ENCODE peak calls at places on chromosomes 11 and 22, in nine cellular contexts. N, K, G, M, Z, H, F, O and L are unnamed samples.

GRCh38 chr22:46242023-46242422 is 8.1 kb downstream of the CDPF1 start:
- DNase-seq in N (no peak), K (no peak), G (no peak), M (no peak), Z (no peak), H (no peak), F (no peak), O (no peak), L (no peak)

GRCh38 chr11:71433648-71434450 is 14.3 kb downstream of the DHCR7 start:
- DNase-seq in N (peak), K (no peak), G (peak), M (peak), Z (no peak), H (peak), F (peak), O (peak), L (no peak)

GRCh38 chr22:39502789-39503464 is 837 bp downstream of the MIEF1 start:
- DNase-seq in N (no peak), K (no peak), G (no peak), M (no peak), Z (no peak), H (no peak), F (no peak), O (no peak), L (no peak)

GRCh38 chr11:57515332-57516060 is at the start of gene SLC43A1:
- DNase-seq in N (peak), K (no peak), G (peak), M (no peak), Z (peak), H (peak), F (peak), O (peak), L (peak)

GRCh38 chr11:10725114-10725906 is 25.7 kb upstream of the CTR9 start:
- DNase-seq in N (no peak), K (no peak), G (no peak), M (no peak), Z (no peak), H (peak), F (no peak), O (no peak), L (no peak)

GRCh38 chr11:43868852-43869567 is 11.6 kb upstream of the ALKBH3 start:
- DNase-seq in N (no peak), K (peak), G (no peak), M (no peak), Z (no peak), H (peak), F (no peak), O (peak), L (no peak)

GRCh38 chr11:72243567-72244316 is at the start of gene PHOX2A:
- DNase-seq in N (no peak), K (no peak), G (no peak), M (no peak), Z (no peak), H (no peak), F (no peak), O (no peak), L (no peak)

GRCh38 chr11:32426192-32426591 is 9.1 kb downstream of the WT1 start:
- DNase-seq in N (peak), K (no peak), G (no peak), M (no peak), Z (no peak), H (no peak), F (no peak), O (no peak), L (no peak)

GRCh38 chr22:38873469-38874411 is 1.7 kb upstream of the CBX6 start:
- DNase-seq in N (no peak), K (no peak), G (peak), M (no peak), Z (no peak), H (peak), F (no peak), O (no peak), L (peak)

GRCh38 chr22:46762238-46763050 is at the start of gene TBC1D22A:
- DNase-seq in N (peak), K (peak), G (peak), M (peak), Z (peak), H (peak), F (peak), O (peak), L (peak)

GRCh38 chr11:77182542-77183420 is 54.7 kb downstream of the MYO7A start:
- DNase-seq in N (no peak), K (no peak), G (no peak), M (no peak), Z (no peak), H (no peak), F (no peak), O (no peak), L (no peak)

GRCh38 chr11:133900176-133901105 is 55.1 kb upstream of the SPATA19 start:
- DNase-seq in N (no peak), K (no peak), G (peak), M (peak), Z (no peak), H (no peak), F (no peak), O (no peak), L (no peak)

DNA sequence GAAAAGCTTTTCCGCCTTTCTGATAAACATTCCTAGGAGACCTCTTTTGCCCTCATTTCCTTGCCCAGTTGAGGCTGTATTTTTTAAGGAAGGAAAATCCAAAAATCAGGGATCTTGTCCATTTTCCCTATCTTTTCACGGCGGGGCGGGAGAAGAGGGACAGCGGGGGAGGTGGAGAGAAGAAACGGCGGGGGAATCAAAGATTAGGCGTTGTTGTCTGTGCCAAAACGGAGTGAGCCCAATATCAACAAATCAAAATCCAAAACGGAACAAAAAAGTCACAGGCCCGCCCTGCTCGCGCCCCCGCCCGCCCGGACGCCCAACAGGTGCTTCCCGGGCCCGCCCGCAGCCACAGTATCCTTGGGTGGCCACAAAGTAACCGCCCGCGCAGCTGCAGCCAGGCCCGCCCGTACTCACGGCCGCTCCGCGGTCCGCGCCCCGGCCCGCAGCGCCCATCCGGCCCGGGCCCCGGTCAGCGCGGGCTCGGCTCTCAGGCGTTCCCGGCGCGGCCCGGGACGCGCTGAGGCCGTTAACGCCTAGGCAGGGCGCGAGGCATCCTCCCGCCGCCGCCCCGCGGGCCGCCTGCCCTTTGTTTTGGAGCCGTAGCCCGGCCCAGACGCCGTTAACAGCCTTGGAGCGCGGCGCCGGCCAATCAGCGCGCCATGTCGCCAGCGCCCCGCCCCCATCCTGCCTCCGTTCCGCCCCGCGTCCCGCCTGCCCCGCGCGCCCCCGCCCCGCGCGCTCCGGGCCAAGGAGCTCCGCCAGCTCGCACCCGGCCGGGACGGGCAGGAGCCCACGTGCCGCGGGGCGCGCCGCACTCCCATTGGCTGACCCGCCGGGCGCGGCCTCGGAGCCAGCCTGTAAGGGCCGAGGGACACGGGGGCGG is at the start of gene YPEL1:
- DNase-seq in N (peak), K (peak), G (peak), M (peak), Z (peak), H (peak), F (peak), O (peak), L (peak)
- TF ChIP-seq CTCF in N (no peak), K (no peak), G (no peak), M (no peak), Z (peak), H (no peak), F (no peak), O (no peak), L (no peak)

DNA sequence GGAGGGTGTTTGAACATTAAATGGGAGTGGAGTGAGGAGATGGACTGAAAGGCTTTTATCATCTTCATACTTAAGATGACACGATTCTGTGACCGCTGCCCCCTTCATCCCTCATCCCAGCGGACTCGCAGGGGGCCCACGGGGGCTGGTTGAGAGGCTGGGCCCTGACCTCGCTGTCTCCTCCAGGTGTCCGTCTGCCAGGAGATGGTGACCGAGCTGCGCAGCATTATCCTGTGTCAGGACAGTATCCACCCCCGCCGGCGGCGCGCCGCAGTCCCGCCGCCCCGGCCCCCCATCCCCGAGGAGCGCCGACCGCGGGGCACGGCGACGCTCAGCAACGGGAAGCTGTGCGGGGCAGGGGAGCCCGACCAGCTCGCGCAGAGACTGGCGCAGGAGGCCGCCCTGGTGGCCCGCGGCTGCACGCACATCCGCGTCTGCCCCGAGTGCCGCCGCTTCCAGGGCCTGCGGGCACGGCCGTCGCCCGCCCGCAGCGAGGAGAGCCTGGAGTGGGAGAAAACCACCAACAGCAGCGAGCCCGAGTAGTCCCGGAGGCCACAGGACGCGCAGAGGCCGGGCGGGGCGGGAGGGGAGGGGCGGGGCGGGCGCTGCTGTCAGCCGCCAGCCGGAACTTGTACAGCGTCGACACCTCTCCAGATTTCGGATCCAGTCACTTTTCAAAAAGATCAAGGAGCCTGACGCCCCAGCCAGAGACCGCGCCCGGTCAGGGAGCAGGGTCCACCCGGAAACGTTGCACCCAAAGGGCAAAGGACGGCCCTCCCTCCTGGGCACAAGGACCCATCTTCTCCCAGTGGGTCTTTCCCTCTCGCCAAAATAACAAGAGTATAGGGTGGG is 38.0 kb upstream of the TBCEL start:
- DNase-seq in N (peak), K (peak), G (peak), M (no peak), Z (no peak), H (peak), F (peak), O (peak), L (no peak)
- TF ChIP-seq EP300 in N (no peak), K (no peak), G (no peak), M (no peak), Z (no peak), H (no peak), F (no peak), O (no peak), L (no peak)

GRCh38 chr11:60767388-60767811 is 10.7 kb downstream of the MS4A15 start:
- DNase-seq in N (no peak), K (peak), G (no peak), M (no peak), Z (no peak), H (peak), F (no peak), O (no peak), L (no peak)
- TF ChIP-seq CTCF in N (no peak), K (peak), G (no peak), M (peak), Z (no peak), H (peak), F (peak), O (peak), L (no peak)

GRCh38 chr22:42905217-42905616 is 48.1 kb upstream of the ARFGAP3 start:
- DNase-seq in N (no peak), K (no peak), G (peak), M (no peak), Z (no peak), H (no peak), F (no peak), O (no peak), L (no peak)

GRCh38 chr22:42905702-42906183 is 48.7 kb upstream of the ARFGAP3 start:
- DNase-seq in N (peak), K (no peak), G (peak), M (no peak), Z (no peak), H (no peak), F (peak), O (no peak), L (no peak)

GRCh38 chr22:42901790-42902508 is 44.9 kb upstream of the ARFGAP3 start:
- DNase-seq in N (no peak), K (no peak), G (no peak), M (no peak), Z (no peak), H (no peak), F (no peak), O (no peak), L (no peak)

GRCh38 chr22:42904049-42904448 is 47.0 kb upstream of the ARFGAP3 start:
- DNase-seq in N (no peak), K (no peak), G (no peak), M (no peak), Z (no peak), H (no peak), F (no peak), O (no peak), L (no peak)

DNA sequence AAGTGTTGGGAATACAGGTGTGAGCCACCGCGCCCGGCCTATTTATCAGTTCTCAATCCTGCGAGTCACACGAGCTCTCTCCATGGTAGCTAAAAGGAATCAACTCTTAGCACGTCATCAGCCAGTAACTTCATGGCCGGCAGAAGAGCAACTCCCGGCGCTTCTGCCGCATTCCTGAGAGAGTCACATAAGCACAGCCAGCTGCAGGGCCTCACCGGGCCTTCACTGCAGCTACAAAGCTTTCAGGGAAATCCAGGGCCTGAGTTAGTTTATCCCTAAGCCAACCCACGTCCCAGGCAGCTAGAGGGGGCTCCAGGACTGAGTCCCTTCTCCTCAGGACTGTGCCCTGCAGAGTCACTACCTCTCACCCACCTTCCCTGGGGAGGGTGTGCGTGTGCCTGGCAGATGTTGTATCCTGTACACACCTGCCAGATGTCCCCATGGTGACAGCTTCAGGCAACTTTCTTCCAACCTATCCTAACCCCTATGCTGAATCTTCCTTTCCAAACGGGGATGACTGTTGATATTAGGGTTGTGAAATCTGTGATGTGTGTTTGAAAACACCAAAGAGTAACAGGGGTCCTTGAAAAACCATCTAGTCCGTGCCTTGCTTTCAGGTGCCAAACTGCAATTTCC is 45.9 kb upstream of the ARFGAP3 start:
- DNase-seq in N (peak), K (no peak), G (no peak), M (no peak), Z (no peak), H (no peak), F (peak), O (no peak), L (no peak)
- TF ChIP-seq EP300 in N (no peak), K (no peak), G (no peak), M (no peak), Z (no peak), H (no peak), F (no peak), O (no peak), L (no peak)

DNA sequence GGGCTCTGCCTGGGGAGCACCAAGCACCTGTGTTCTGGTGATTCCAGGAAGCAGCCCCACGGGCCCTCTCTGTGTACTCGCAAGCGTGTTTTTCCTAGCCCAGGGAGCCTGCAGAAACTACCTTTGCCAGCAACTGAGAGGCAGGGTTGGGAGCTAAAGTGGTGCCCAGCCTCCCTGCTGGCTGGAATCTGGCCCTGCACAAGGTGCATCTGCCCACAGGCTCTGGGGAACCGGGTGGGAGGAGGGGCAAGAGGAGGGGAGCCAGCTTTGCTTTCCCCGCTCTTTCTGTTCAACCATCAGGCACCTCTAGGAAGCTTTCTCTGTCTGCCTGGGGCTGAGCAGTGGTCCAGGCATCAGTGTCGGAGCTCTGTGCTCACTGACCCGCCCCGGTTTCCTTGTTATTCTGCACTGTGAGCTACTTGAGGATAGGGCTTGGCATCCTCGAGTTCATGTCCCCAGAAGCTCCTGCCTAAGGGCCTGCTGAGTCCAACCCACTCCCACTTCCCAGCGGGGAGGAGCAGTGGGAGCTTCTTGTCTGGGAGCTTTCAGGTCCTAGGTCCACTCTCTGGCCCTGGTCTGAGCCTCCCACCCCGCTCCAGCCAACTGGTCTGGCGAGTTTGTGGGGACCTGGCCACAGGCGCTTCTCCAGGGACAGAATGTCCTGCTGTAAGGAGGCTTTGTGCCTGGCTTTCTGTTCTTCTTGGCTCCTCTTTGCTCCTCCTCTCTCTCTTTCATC is 14.9 kb downstream of the DAGLA start:
- DNase-seq in N (peak), K (no peak), G (peak), M (peak), Z (peak), H (no peak), F (peak), O (peak), L (no peak)
- TF ChIP-seq CTCF in N (no peak), K (no peak), G (no peak), M (no peak), Z (no peak), H (no peak), F (peak), O (peak), L (no peak)

DNA sequence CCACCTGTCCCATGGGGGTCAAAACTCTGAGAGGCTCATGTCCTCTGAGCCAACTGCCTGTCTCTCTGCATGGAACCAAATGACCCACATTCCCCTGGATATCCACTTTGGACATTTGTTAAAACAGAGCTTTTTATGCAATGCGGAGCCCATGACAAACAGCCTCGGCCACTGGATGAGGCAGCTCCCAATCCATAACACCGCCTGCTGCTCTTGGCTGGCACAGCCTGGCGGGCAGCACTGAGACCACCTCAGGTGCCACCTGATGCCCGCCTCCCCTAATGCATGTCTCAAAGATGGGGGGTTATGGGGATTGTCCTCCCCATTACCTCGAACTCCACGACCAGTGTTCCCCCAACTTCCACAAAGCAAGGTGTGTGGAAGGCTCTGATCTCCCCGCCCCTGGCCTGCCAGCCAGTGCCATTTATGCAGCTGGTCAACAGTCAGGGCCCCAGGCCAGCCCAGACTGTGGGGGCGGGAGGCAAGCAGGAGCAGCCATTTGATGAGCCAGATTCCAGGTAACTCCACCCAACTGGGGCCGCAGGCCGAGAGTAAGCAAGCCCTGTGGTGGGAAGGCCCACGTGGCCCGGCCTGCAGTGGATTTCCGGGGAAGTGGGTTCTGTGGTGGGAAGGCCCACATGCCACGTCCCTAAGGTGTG is 84.2 kb downstream of the PHF21B start:
- DNase-seq in N (peak), K (no peak), G (no peak), M (no peak), Z (no peak), H (no peak), F (no peak), O (no peak), L (no peak)
- TF ChIP-seq EP300 in N (no peak), K (no peak), G (no peak), M (no peak), Z (no peak), H (no peak), F (no peak), O (no peak), L (no peak)

GRCh38 chr11:12577746-12578644 is 96.2 kb upstream of the TEAD1 start:
- DNase-seq in N (no peak), K (peak), G (no peak), M (no peak), Z (no peak), H (peak), F (no peak), O (no peak), L (no peak)
- TF ChIP-seq CTCF in N (no peak), K (no peak), G (no peak), M (no peak), Z (no peak), H (peak), F (no peak), O (no peak), L (no peak)

GRCh38 chr11:1888811-1889526 is 2.7 kb downstream of the PRR33 start:
- DNase-seq in N (peak), K (no peak), G (peak), M (no peak), Z (peak), H (no peak), F (peak), O (no peak), L (no peak)

GRCh38 chr11:1889527-1889930 is 2.2 kb downstream of the PRR33 start:
- DNase-seq in N (peak), K (no peak), G (no peak), M (no peak), Z (no peak), H (no peak), F (no peak), O (no peak), L (no peak)

GRCh38 chr11:1889941-1890855 is 1.5 kb downstream of the PRR33 start:
- DNase-seq in N (peak), K (no peak), G (no peak), M (no peak), Z (no peak), H (no peak), F (no peak), O (no peak), L (no peak)

GRCh38 chr11:1887451-1888346 is 4.0 kb downstream of the PRR33 start:
- DNase-seq in N (peak), K (no peak), G (no peak), M (no peak), Z (no peak), H (no peak), F (no peak), O (no peak), L (no peak)

GRCh38 chr11:1888347-1888753 is 3.3 kb downstream of the PRR33 start:
- DNase-seq in N (peak), K (no peak), G (no peak), M (peak), Z (no peak), H (no peak), F (no peak), O (no peak), L (no peak)
- TF ChIP-seq EP300 in N (no peak), K (no peak), G (no peak), M (no peak), Z (no peak), H (no peak), F (no peak), O (no peak), L (no peak)

GRCh38 chr22:49433717-49434611 is 393.7 kb downstream of the BRD1 start:
- DNase-seq in N (no peak), K (peak), G (no peak), M (no peak), Z (no peak), H (no peak), F (no peak), O (peak), L (no peak)
- TF ChIP-seq CTCF in N (no peak), K (peak), G (no peak), M (no peak), Z (no peak), H (no peak), F (no peak), O (peak), L (no peak)